ENCODE peak calls at places on chromosomes 1 and 21, in six cellular contexts. M is body of pancreas, E is pancreas, B is AG04450, I is tibial artery, Z is left lung. Y is an unnamed sample.
A peak's percentile ranks its signal among the peaks of the same experiment; 100 is the strongest.

GRCh38 chr1:195065437-195065836 is 1542.8 kb downstream of the KCNT2 start:
- DNase-seq in M (no peak), E (no peak), I (no peak), Z (no peak), B (no peak), Y (no peak)

GRCh38 chr1:19655718-19656080 is 9.0 kb upstream of the HTR6 start:
- DNase-seq in M (no peak), I (no peak), B (no peak), E (no peak), Z (no peak), Y (no peak)

GRCh38 chr1:47684518-47684917 is 246.7 kb downstream of the FOXD2 start:
- DNase-seq in B (no peak), I (no peak), M (no peak), Z (no peak), E (no peak), Y (no peak)

GRCh38 chr1:26472330-26472900 is at the start of gene HMGN2:
- DNase-seq in B (peak; percentile 60), I (peak; percentile 94), Z (peak; percentile 94), M (peak; percentile 93), E (peak; percentile 91), Y (peak; percentile 55)

GRCh38 chr21:44870748-44871495 is 2.6 kb downstream of the PTTG1IP start:
- DNase-seq in M (peak; percentile 59), I (peak; percentile 72), E (no peak), Z (peak; percentile 58), B (no peak), Y (no peak)

GRCh38 chr1:151312439-151313225 is 14.6 kb downstream of the PI4KB start:
- DNase-seq in E (no peak), I (no peak), Z (no peak), M (no peak), B (no peak), Y (no peak)

GRCh38 chr1:221716713-221717490 is 25.0 kb downstream of the DUSP10 start:
- DNase-seq in Z (no peak), B (no peak), I (no peak), E (no peak), M (no peak), Y (no peak)

GRCh38 chr21:37071561-37072238 is 1.2 kb downstream of the PIGP start:
- DNase-seq in Z (peak; percentile 64), M (peak; percentile 62), B (no peak), E (peak; percentile 51), I (peak; percentile 89), Y (peak; percentile 84)

GRCh38 chr21:37357691-37358090 is 8.9 kb upstream of the DYRK1A start:
- DNase-seq in B (no peak), E (no peak), M (no peak), Z (no peak), I (no peak), Y (no peak)

GRCh38 chr1:173253046-173253445 is 45.9 kb upstream of the TNFSF4 start:
- DNase-seq in I (no peak), M (no peak), Z (no peak), B (peak; percentile 10), E (no peak), Y (peak; percentile 12)

GRCh38 chr1:226763741-226764264 is 24.7 kb upstream of the ITPKB start:
- DNase-seq in I (no peak), M (no peak), B (peak; percentile 60), E (no peak), Z (no peak), Y (peak; percentile 67)

GRCh38 chr21:38787461-38788274 is 18.1 kb upstream of the ETS2 start:
- DNase-seq in Z (peak; percentile 52), E (peak; percentile 88), M (peak; percentile 82), B (no peak), I (no peak), Y (peak; percentile 60)

GRCh38 chr1:2953688-2954285 is 67.5 kb upstream of the ACTRT2 start:
- DNase-seq in M (no peak), B (no peak), E (no peak), Z (no peak), I (no peak), Y (no peak)

GRCh38 chr1:174626031-174627020 is 178.6 kb downstream of the GPR52 start:
- DNase-seq in Z (no peak), E (no peak), M (no peak), I (no peak), B (no peak), Y (peak; percentile 48)

GRCh38 chr1:165218666-165219065 is 137.8 kb downstream of the LMX1A start:
- DNase-seq in I (no peak), B (no peak), E (no peak), Z (no peak), M (no peak), Y (no peak)

GRCh38 chr1:13797397-13797796 is 97.4 kb downstream of the PRDM2 start:
- DNase-seq in B (no peak), E (no peak), Z (no peak), I (no peak), M (no peak), Y (no peak)

GRCh38 chr1:224047538-224047937 is 66.4 kb upstream of the FBXO28 start:
- DNase-seq in I (no peak), Z (no peak), E (no peak), M (no peak), B (no peak), Y (no peak)

GRCh38 chr21:27240901-27241300 is 274.0 kb upstream of the ADAMTS5 start:
- DNase-seq in Z (no peak), I (no peak), E (no peak), B (no peak), M (no peak), Y (no peak)

GRCh38 chr1:183610053-183610452 is 19.8 kb upstream of the NCF2 start:
- DNase-seq in B (no peak), Z (no peak), E (no peak), I (no peak), M (no peak), Y (no peak)

GRCh38 chr1:9376886-9377333 is 84.2 kb downstream of the SPSB1 start:
- DNase-seq in I (peak; percentile 96), M (peak; percentile 35), E (no peak), Z (no peak), B (no peak), Y (no peak)

DNA sequence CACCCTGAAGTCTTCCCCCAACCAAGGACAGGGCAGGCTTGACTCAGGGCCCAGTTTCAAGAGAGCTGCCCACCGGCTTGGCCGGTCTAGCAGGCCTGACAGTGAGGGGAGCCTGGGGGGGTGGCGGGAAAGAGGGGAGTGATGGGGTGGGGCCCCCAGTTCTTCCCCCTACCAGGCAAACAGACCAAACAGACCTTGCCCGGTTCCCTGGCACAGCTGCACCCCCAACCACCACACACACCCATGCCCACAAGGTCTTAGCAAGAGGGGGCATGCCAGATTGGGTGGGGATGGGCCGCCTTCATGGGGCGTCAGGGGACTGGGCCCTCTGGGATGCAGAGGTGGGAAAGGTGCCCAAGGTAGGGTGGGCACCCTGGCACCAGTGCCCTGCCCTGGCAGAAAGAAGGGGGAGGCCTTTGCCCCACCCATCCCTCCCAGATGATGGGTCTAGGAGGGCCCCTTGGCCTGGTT is 8.9 kb downstream of the ZBTB7B start:
- DNase-seq in B (no peak), Z (no peak), I (no peak), E (no peak), M (no peak), Y (no peak)
- H3K4me3 ChIP-seq in B (no peak overlapping the region), Z (no peak overlapping the region), I (no peak overlapping the region), E (no peak overlapping the region), M (no peak overlapping the region), Y (no peak overlapping the region)

DNA sequence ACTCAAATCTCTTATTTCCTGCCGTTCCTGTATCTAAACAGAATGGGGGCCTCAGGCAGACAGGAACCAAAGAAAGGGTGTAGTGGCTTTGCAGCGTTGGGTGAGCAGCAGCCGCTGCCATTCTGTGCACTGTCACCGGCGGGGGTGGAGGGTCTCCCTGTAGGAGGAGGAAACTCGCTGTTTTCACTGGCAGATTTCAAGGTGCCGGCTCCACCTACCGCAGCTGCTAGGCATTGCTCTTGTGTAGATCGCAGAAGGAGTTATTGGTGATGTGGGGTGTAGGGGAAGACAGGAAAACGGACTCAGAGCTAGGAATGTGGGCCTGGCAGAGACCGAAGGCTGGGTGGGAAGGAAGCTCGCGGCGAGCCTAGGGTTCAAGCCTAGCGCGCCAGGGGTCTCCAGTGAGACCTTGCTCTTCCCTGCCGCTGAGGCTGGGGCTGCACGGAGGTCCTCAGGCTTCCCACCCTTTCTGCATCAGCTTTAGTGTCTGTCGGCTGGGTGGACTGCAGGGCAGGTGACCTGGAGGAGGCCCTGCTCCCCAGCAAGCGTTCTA is 20.8 kb downstream of the ATP5PO start:
- DNase-seq in I (peak; percentile 86), B (peak; percentile 75), M (peak; percentile 72), Z (peak; percentile 74), E (peak; percentile 39), Y (peak; percentile 77)
- H3K4me3 ChIP-seq in I (peak overlapping the region; percentile 46), B (peak overlapping the region; percentile 46), M (no peak overlapping the region), Z (no peak overlapping the region), E (peak overlapping the region; percentile 6), Y (peak overlapping the region; percentile 22)

GRCh38 chr1:234970371-234970730 is 158.3 kb downstream of the TOMM20 start:
- DNase-seq in I (no peak), B (peak; percentile 92), M (no peak), E (no peak), Z (no peak), Y (peak; percentile 94)

GRCh38 chr1:234969630-234970370 is 158.8 kb downstream of the TOMM20 start:
- DNase-seq in E (peak; percentile 81), Z (peak; percentile 69), I (no peak), B (peak; percentile 88), M (peak; percentile 85), Y (peak; percentile 71)

GRCh38 chr1:234970731-234971476 is 157.7 kb downstream of the TOMM20 start:
- DNase-seq in M (peak; percentile 75), I (peak; percentile 91), E (no peak), Z (peak; percentile 75), B (peak; percentile 97), Y (peak; percentile 99)

GRCh38 chr1:234968470-234968869 is 160.2 kb downstream of the TOMM20 start:
- DNase-seq in M (no peak), I (no peak), B (no peak), E (no peak), Z (no peak), Y (no peak)

DNA sequence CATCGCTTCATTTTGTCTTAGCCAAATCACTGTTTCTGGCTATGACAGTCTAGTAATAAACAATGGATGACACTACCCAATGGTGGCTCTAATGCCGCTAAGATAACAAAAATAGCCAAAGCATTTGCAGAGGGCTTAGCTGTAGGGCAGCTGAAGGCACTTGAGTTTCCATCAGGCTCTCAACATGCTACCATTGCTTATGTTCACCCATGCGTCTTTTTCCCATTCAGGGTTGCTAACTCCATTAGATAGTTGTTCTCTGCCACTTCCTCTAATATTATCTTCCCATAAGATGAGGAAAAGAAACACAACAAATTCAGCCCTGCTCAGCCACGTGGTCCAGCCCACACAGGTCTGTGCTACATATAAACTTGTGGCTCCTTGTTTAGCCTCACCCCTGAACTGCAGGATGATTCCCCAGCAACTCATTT is 159.6 kb downstream of the TOMM20 start:
- DNase-seq in I (no peak), Z (no peak), E (no peak), M (no peak), B (no peak), Y (no peak)
- H3K4me3 ChIP-seq in I (no peak overlapping the region), Z (no peak overlapping the region), E (no peak overlapping the region), M (no peak overlapping the region), B (no peak overlapping the region), Y (no peak overlapping the region)

GRCh38 chr1:203481186-203481585 is 5.6 kb downstream of the PRELP start:
- DNase-seq in E (no peak), M (no peak), I (no peak), B (no peak), Z (no peak), Y (no peak)

GRCh38 chr1:203479646-203480045 is 4.0 kb downstream of the PRELP start:
- DNase-seq in I (no peak), Z (no peak), E (no peak), M (no peak), B (no peak), Y (no peak)

GRCh38 chr1:203480525-203481084 is 5.0 kb downstream of the PRELP start:
- DNase-seq in Z (peak; percentile 57), E (no peak), B (peak; percentile 84), M (peak; percentile 53), I (peak; percentile 84), Y (peak; percentile 64)

GRCh38 chr1:203478986-203479385 is 3.4 kb downstream of the PRELP start:
- DNase-seq in E (no peak), I (no peak), B (no peak), Z (no peak), M (no peak), Y (no peak)

GRCh38 chr1:203480084-203480483 is 4.5 kb downstream of the PRELP start:
- DNase-seq in E (no peak), M (no peak), I (no peak), Z (no peak), B (peak; percentile 36), Y (no peak)
- H3K4me3 ChIP-seq in E (no peak overlapping the region), M (no peak overlapping the region), I (peak overlapping the region; percentile 74), Z (no peak overlapping the region), B (no peak overlapping the region), Y (no peak overlapping the region)